ENCODE peak calls at places on chromosomes 13 and 19, in five cellular contexts. One of them, this sample, is unnamed.

GRCh38 chr19:9622531-9622930 is 1.5 kb upstream of the ZNF561 start:
- DNase-seq in H1: no peak
- DNase-seq in HCT116: no peak
- DNase-seq in K562: no peak
- DNase-seq in GM12878: no peak
- DNase-seq in this sample: no peak

GRCh38 chr19:29211562-29212416 is 1.2 kb downstream of the UQCRFS1 start:
- DNase-seq in H1: no peak
- DNase-seq in GM12878: no peak
- DNase-seq in K562: peak; percentile 18
- DNase-seq in HCT116: no peak
- DNase-seq in this sample: no peak

GRCh38 chr13:37868691-37869505 is 674 bp downstream of the TRPC4 start:
- DNase-seq in K562: no peak
- DNase-seq in H1: peak; percentile 66
- DNase-seq in HCT116: no peak
- DNase-seq in GM12878: no peak
- DNase-seq in this sample: no peak

GRCh38 chr13:51229141-51229540 is 6.9 kb downstream of the FAM124A start:
- DNase-seq in K562: no peak
- DNase-seq in GM12878: no peak
- DNase-seq in H1: no peak
- DNase-seq in HCT116: no peak
- DNase-seq in this sample: no peak

GRCh38 chr13:98481511-98481951 is 95.4 kb downstream of the STK24 start:
- DNase-seq in GM12878: no peak
- DNase-seq in HCT116: no peak
- DNase-seq in H1: no peak
- DNase-seq in K562: no peak
- DNase-seq in this sample: no peak

GRCh38 chr13:96796234-96796633 is 198.0 kb downstream of the OXGR1 start:
- DNase-seq in GM12878: no peak
- DNase-seq in H1: no peak
- DNase-seq in K562: no peak
- DNase-seq in HCT116: no peak
- DNase-seq in this sample: no peak

GRCh38 chr19:5103061-5103701 is 134.3 kb downstream of the KDM4B start:
- DNase-seq in HCT116: no peak
- DNase-seq in K562: no peak
- DNase-seq in H1: no peak
- DNase-seq in GM12878: no peak
- DNase-seq in this sample: no peak

GRCh38 chr13:32316030-32316344 is 679 bp downstream of the BRCA2 start:
- DNase-seq in H1: no peak
- DNase-seq in K562: no peak
- DNase-seq in GM12878: peak; percentile 66
- DNase-seq in HCT116: no peak
- DNase-seq in this sample: no peak

GRCh38 chr13:33078268-33078667 is 62.0 kb downstream of the KL start:
- DNase-seq in GM12878: no peak
- DNase-seq in H1: no peak
- DNase-seq in HCT116: no peak
- DNase-seq in K562: no peak
- DNase-seq in this sample: no peak

GRCh38 chr19:2494084-2494446 is 18.1 kb downstream of the GADD45B start:
- DNase-seq in GM12878: no peak
- DNase-seq in HCT116: no peak
- DNase-seq in H1: no peak
- DNase-seq in K562: no peak
- DNase-seq in this sample: no peak

GRCh38 chr13:40207110-40207478 is 459.3 kb downstream of the FOXO1 start:
- DNase-seq in K562: no peak
- DNase-seq in HCT116: no peak
- DNase-seq in H1: no peak
- DNase-seq in GM12878: peak; percentile 74
- DNase-seq in this sample: no peak

GRCh38 chr13:43755844-43756243 is 30.9 kb downstream of the ENOX1 start:
- DNase-seq in HCT116: no peak
- DNase-seq in H1: no peak
- DNase-seq in GM12878: no peak
- DNase-seq in K562: no peak
- DNase-seq in this sample: no peak

GRCh38 chr13:75250526-75251183 is 231.3 kb downstream of the TBC1D4 start:
- DNase-seq in H1: no peak
- DNase-seq in K562: no peak
- DNase-seq in HCT116: no peak
- DNase-seq in GM12878: no peak
- DNase-seq in this sample: no peak

GRCh38 chr13:101492251-101492910 is 39.9 kb downstream of the ITGBL1 start:
- DNase-seq in GM12878: no peak
- DNase-seq in H1: no peak
- DNase-seq in K562: no peak
- DNase-seq in HCT116: no peak
- DNase-seq in this sample: no peak

GRCh38 chr19:18433039-18433691 is 4.8 kb downstream of the ISYNA1 start:
- DNase-seq in HCT116: no peak
- DNase-seq in GM12878: no peak
- DNase-seq in H1: peak; percentile 73
- DNase-seq in K562: peak; percentile 54
- DNase-seq in this sample: no peak

GRCh38 chr13:41244555-41244954 is 18.8 kb downstream of the MTRF1 start:
- DNase-seq in K562: no peak
- DNase-seq in H1: no peak
- DNase-seq in HCT116: no peak
- DNase-seq in GM12878: no peak
- DNase-seq in this sample: no peak

GRCh38 chr13:35723820-35724219 is 247.3 kb upstream of the MAB21L1 start:
- DNase-seq in HCT116: no peak
- DNase-seq in H1: no peak
- DNase-seq in GM12878: no peak
- DNase-seq in K562: no peak
- DNase-seq in this sample: no peak

GRCh38 chr19:55777528-55777927 is 8.6 kb downstream of the RFPL4AL1 start:
- DNase-seq in GM12878: no peak
- DNase-seq in H1: peak; percentile 40
- DNase-seq in HCT116: peak; percentile 2
- DNase-seq in K562: peak; percentile 39
- DNase-seq in this sample: no peak

GRCh38 chr19:13839193-13839937 is 37.6 kb upstream of the NANOS3 start:
- DNase-seq in K562: peak; percentile 69
- DNase-seq in HCT116: no peak
- DNase-seq in GM12878: peak; percentile 69
- DNase-seq in H1: peak; percentile 69
- DNase-seq in this sample: peak; percentile 67

GRCh38 chr19:39546599-39546998 is 6.6 kb upstream of the EID2 start:
- DNase-seq in GM12878: no peak
- DNase-seq in HCT116: no peak
- DNase-seq in K562: no peak
- DNase-seq in H1: no peak
- DNase-seq in this sample: no peak

GRCh38 chr13:24664726-24665409 is 15.3 kb upstream of the ATP12A start:
- DNase-seq in GM12878: no peak
- DNase-seq in HCT116: no peak
- DNase-seq in H1: no peak
- DNase-seq in K562: no peak
- DNase-seq in this sample: no peak

GRCh38 chr13:39451860-39452301 is 151.1 kb downstream of the LHFPL6 start:
- DNase-seq in HCT116: no peak
- DNase-seq in GM12878: no peak
- DNase-seq in K562: no peak
- DNase-seq in H1: no peak
- DNase-seq in this sample: no peak

GRCh38 chr13:97395437-97396136 is 38.4 kb upstream of the RAP2A start:
- DNase-seq in GM12878: no peak
- DNase-seq in HCT116: no peak
- DNase-seq in H1: no peak
- DNase-seq in K562: no peak
- DNase-seq in this sample: no peak

GRCh38 chr13:39942177-39942900 is 286.9 kb downstream of the COG6 start:
- DNase-seq in GM12878: no peak
- DNase-seq in HCT116: no peak
- DNase-seq in H1: peak; percentile 48
- DNase-seq in K562: no peak
- DNase-seq in this sample: no peak

GRCh38 chr13:63208811-63209210 is 1793.2 kb upstream of the PCDH20 start:
- DNase-seq in GM12878: no peak
- DNase-seq in H1: no peak
- DNase-seq in K562: no peak
- DNase-seq in HCT116: no peak
- DNase-seq in this sample: no peak

GRCh38 chr13:38914070-38914469 is 76.6 kb downstream of the STOML3 start:
- DNase-seq in H1: no peak
- DNase-seq in K562: no peak
- DNase-seq in GM12878: no peak
- DNase-seq in HCT116: no peak
- DNase-seq in this sample: peak; percentile 70

DNA sequence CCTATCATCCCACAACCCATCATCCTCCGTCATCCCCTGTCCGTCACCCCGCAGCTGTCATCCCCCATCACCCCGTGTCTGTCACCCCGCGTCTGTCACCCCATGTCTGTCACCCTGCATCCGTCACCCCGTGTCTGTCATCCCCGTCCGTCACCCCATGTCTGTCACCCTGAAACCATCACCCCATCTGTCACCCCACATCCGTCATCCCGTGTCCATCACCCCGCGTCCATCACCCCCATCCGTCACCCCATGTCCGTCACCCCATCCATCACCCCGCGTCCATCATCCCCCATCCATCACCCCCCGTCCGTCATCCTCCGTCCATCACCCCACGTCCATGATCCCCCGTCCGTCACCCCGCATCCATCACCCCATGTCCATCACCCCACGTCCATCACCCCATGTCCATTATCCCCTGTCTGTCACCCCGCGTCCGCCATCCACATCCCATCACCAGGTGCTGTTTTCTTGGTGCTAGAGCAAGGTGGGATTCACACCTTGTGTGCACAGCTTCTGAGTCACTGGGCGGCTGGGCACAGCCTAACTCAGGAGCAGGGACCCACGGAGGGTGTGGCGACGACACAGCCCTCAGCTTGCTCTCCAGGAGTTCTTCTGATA is 24.2 kb downstream of the RASA3 start:
- DNase-seq in HCT116: no peak
- DNase-seq in H1: no peak
- DNase-seq in K562: no peak
- DNase-seq in GM12878: no peak
- DNase-seq in this sample: no peak
- TF ChIP-seq JUND in HCT116: no peak
- TF ChIP-seq JUND in H1: no peak
- TF ChIP-seq JUND in K562: no peak
- TF ChIP-seq JUND in GM12878: no peak
- TF ChIP-seq JUND in this sample: no peak

GRCh38 chr19:51098366-51099069 is 9.7 kb downstream of the CTU1 start:
- DNase-seq in K562: no peak
- DNase-seq in GM12878: no peak
- DNase-seq in HCT116: no peak
- DNase-seq in H1: no peak
- DNase-seq in this sample: no peak
- TF ChIP-seq JUND in K562: no peak
- TF ChIP-seq JUND in GM12878: no peak
- TF ChIP-seq JUND in HCT116: no peak
- TF ChIP-seq JUND in H1: no peak
- TF ChIP-seq JUND in this sample: no peak

GRCh38 chr19:1363599-1363998 is 20.1 kb upstream of the NDUFS7 start:
- DNase-seq in K562: no peak
- DNase-seq in GM12878: no peak
- DNase-seq in HCT116: no peak
- DNase-seq in H1: no peak
- DNase-seq in this sample: no peak

GRCh38 chr19:1365964-1366695 is 17.6 kb upstream of the NDUFS7 start:
- DNase-seq in HCT116: no peak
- DNase-seq in H1: no peak
- DNase-seq in GM12878: no peak
- DNase-seq in K562: no peak
- DNase-seq in this sample: no peak

GRCh38 chr19:1362385-1363257 is 21.1 kb upstream of the NDUFS7 start:
- DNase-seq in HCT116: no peak
- DNase-seq in H1: no peak
- DNase-seq in GM12878: no peak
- DNase-seq in K562: no peak
- DNase-seq in this sample: no peak

GRCh38 chr19:1365306-1365963 is 18.3 kb upstream of the NDUFS7 start:
- DNase-seq in H1: no peak
- DNase-seq in HCT116: no peak
- DNase-seq in K562: no peak
- DNase-seq in GM12878: no peak
- DNase-seq in this sample: no peak

DNA sequence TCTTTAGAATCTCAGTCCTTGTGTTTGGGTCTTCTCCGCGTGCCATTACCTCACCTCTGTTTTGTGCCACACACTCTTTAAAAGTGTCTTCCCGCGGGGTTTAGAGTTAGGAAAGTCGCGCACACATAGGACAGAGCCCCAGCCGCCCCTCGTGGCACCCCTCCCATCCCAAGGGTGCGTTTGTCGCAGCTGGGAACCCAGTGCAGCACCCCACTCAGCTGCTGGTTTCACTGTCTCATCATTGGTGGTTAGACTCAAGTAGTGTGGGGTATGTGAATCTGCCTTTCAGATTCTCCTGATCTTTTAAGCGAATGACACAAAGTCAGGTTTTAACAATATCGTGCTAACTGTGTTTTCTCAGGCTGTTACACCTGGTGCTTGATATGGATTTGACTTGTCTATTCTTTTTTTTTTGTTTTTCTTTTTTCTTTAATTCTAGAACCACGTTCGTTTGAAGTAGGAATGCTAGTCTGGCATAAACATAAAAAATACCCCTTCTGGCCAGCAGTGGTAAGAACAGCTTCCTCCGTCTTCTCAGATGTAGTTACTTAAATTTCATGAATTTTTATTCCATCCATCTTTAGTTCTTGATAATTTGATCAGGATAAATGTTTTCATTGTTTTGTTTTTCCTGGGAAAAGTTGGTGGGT is 19.5 kb upstream of the NDUFS7 start:
- DNase-seq in H1: no peak
- DNase-seq in GM12878: no peak
- DNase-seq in HCT116: no peak
- DNase-seq in K562: no peak
- DNase-seq in this sample: no peak
- TF ChIP-seq JUND in H1: no peak
- TF ChIP-seq JUND in GM12878: no peak
- TF ChIP-seq JUND in HCT116: no peak
- TF ChIP-seq JUND in K562: no peak
- TF ChIP-seq JUND in this sample: no peak

DNA sequence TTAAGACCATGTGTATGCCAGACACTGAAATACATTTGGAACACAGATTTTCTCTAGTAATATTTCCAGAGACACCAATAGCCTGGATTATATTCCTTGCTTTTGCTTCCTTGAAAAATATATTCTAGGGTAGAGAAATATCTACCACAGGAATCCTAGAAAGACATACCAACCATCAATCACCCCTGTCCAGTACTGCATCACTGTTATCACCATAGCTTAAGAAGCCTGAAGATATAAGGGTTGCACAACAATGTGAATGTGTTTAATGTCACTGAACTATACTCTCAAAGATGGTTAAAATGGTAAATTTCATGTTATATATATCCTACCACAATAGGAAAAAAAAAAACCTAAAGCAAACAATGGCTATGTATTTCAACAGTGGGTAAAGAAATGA is 163.6 kb downstream of the DIAPH3 start:
- DNase-seq in K562: no peak
- DNase-seq in H1: no peak
- DNase-seq in HCT116: no peak
- DNase-seq in GM12878: no peak
- DNase-seq in this sample: no peak
- TF ChIP-seq JUND in K562: no peak
- TF ChIP-seq JUND in H1: no peak
- TF ChIP-seq JUND in HCT116: no peak
- TF ChIP-seq JUND in GM12878: no peak
- TF ChIP-seq JUND in this sample: no peak

GRCh38 chr13:86960876-86961275 is 710.3 kb upstream of the SLITRK5 start:
- DNase-seq in H1: no peak
- DNase-seq in HCT116: no peak
- DNase-seq in GM12878: no peak
- DNase-seq in K562: no peak
- DNase-seq in this sample: no peak
- TF ChIP-seq JUND in H1: no peak
- TF ChIP-seq JUND in HCT116: no peak
- TF ChIP-seq JUND in GM12878: no peak
- TF ChIP-seq JUND in K562: no peak
- TF ChIP-seq JUND in this sample: no peak